ENCODE peak calls at places on chromosomes 12 and 14, in six cellular contexts. B, R, M, G, F and Q are unnamed samples. For H3K27me3, the result is how much of the 10 kb centered on the place peaks cover.

GRCh38 chr12:16348435-16349131 is 1.1 kb downstream of the MGST1 start:
- DNase-seq in B (no peak), R (no peak), M (no peak), G (no peak), F (no peak), Q (no peak)

GRCh38 chr12:92074889-92075288 is 70.8 kb downstream of the BTG1 start:
- DNase-seq in B (no peak), R (no peak), M (no peak), G (no peak), F (no peak), Q (no peak)

GRCh38 chr12:57051011-57051410 is 1.1 kb upstream of the MYO1A start:
- DNase-seq in B (no peak), R (no peak), M (no peak), G (no peak), F (no peak), Q (no peak)

GRCh38 chr12:103729499-103729898 is 111.5 kb downstream of the NT5DC3 start:
- DNase-seq in B (no peak), R (no peak), M (no peak), G (no peak), F (no peak), Q (no peak)

GRCh38 chr14:51825926-51826325 is 34.5 kb upstream of the GNG2 start:
- DNase-seq in B (no peak), R (no peak), M (no peak), G (no peak), F (no peak), Q (no peak)

GRCh38 chr12:10189653-10190052 is 10.8 kb downstream of the TMEM52B start:
- DNase-seq in B (no peak), R (no peak), M (peak), G (no peak), F (no peak), Q (no peak)

GRCh38 chr12:110355080-110355479 is 48.4 kb downstream of the ANAPC7 start:
- DNase-seq in B (peak), R (peak), M (no peak), G (no peak), F (no peak), Q (no peak)

GRCh38 chr14:55884819-55885218 is 233.4 kb upstream of the PELI2 start:
- DNase-seq in B (no peak), R (no peak), M (no peak), G (no peak), F (no peak), Q (no peak)

DNA sequence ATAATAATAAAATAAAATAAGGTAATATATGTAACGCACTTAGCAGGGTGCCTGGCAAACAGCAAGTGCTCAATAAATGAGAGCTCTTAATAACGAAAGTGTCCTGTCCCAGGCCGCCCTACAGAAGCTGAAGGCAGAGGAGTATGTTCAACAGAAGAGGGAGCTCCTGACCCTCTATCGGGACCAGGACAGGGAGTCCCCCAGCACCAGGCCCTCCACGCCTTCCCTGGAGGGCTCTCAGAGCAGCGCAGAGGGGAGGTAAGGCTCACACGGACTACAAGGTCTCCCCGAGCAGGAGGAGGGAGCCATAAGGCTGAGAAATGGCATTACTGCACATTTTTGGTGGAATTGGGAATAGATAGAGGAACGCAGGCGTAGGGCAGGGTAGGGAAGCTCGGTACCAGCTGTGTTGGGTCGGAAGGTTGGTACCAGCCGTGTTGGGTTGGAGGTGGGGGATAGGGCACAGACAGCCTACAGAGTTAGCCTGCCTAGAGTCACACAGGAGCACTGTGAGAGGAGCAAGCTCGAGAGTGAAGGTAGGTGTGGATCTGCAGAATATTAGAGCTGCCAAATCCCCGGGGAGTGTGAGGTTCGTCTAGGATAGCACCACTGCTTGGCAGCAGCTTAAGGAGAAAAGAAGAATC is 15.4 kb downstream of the TNFRSF1A start:
- DNase-seq in B (peak), R (peak), M (peak), G (no peak), F (no peak), Q (peak)
- TF ChIP-seq POLR2A in B (peak), R (peak), M (no peak), G (no peak), F (no peak), Q (no peak)

DNA sequence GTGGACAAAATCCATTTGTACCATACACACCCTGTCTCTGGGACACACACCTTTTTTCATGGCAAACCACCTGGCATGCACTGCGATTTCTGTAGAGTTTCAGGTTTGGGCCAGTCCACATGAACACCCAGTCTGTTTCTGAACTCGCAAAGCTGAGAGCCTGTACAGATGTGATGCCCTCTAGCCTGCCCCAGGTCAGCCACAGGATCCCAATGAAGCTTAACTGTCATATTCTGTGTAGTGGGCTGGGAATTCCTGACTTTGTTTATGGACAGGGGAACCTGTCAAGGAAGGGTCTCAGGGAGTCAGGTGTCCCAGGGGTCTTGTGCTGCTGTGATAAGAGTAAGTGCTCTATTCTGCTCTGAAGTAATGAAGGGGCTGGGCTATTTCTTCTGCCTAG is 39.8 kb downstream of the CPM start:
- DNase-seq in B (no peak), R (no peak), M (no peak), G (no peak), F (no peak), Q (no peak)
- H3K27me3 ChIP-seq in B (under half), R (under half), M (under half), G (under half), F (under half), Q (under half)

GRCh38 chr12:76764856-76765255 is 941 bp downstream of the ZDHHC17 start:
- DNase-seq in B (peak), R (peak), M (no peak), G (no peak), F (no peak), Q (no peak)

GRCh38 chr12:76762556-76762955 is 1.4 kb upstream of the ZDHHC17 start:
- DNase-seq in B (no peak), R (no peak), M (no peak), G (no peak), F (no peak), Q (no peak)

GRCh38 chr12:76765598-76765997 is 1.7 kb downstream of the ZDHHC17 start:
- DNase-seq in B (no peak), R (no peak), M (no peak), G (no peak), F (no peak), Q (no peak)

GRCh38 chr12:76766161-76766560 is 2.2 kb downstream of the ZDHHC17 start:
- DNase-seq in B (no peak), R (no peak), M (no peak), G (no peak), F (no peak), Q (no peak)

DNA sequence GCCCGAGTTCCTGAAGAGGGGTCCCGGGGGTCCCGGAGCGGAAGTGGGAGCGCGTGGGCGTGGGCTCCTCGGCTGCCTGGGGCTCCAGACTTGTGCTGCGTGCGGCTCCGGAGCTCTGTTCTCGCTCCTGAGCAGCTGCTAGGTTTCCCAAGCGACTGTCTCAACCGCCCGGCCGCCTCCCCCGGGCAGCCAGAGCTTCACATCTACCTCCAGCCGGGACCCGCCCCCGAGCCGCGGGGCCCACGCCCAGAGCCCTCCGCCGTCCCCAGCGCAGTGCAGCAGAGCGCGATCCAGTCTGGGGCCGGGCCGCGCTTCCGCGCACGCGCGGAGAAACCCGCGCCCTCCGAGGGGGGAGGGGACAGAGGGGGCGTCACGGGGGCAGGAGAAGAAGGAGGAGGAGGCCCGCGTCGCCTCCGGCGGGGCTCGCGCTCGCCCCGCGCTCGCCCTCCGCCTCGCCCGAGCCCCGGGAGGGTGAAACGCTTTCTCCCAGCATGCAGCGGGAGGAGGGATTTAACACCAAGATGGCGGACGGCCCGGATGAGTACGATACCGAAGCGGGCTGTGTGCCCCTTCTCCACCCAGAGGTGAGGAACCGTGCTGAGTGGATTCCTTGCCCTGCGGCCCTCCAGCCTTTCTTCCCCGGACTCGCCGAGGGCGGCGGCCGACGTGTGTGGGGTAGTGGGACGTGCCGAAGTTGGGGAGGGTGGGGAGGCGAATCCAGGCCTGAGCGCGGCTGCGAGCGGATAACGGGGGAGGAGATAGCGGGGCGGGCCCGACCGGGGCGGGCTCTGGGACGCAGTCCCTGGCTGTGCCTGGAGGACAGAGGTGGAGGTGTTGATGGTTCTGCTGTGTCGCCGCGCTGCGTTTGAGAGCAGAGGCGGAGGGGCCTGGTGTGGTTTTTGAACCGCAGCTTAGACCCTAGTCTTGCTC is at the start of gene ZDHHC17:
- DNase-seq in B (peak), R (peak), M (peak), G (peak), F (peak), Q (peak)
- TF ChIP-seq POLR2A in B (peak), R (peak), M (peak), G (peak), F (peak), Q (peak)

GRCh38 chr14:101459392-101459900 is 101.8 kb upstream of the DIO3 start:
- DNase-seq in B (no peak), R (no peak), M (no peak), G (no peak), F (no peak), Q (peak)

GRCh38 chr14:101458536-101459391 is 102.5 kb upstream of the DIO3 start:
- DNase-seq in B (no peak), R (no peak), M (peak), G (no peak), F (no peak), Q (peak)

GRCh38 chr14:101456246-101457159 is 104.8 kb upstream of the DIO3 start:
- DNase-seq in B (no peak), R (no peak), M (no peak), G (no peak), F (no peak), Q (peak)

GRCh38 chr14:101457177-101457935 is 103.9 kb upstream of the DIO3 start:
- DNase-seq in B (no peak), R (no peak), M (no peak), G (no peak), F (no peak), Q (no peak)

GRCh38 chr14:101457936-101458535 is 103.3 kb upstream of the DIO3 start:
- DNase-seq in B (no peak), R (no peak), M (no peak), G (no peak), F (no peak), Q (peak)
- H3K27me3 ChIP-seq in B (under half), R (half or more), M (under half), G (under half), F (under half), Q (under half)

GRCh38 chr12:47775100-47775911 is 2.3 kb downstream of the SLC48A1 start:
- DNase-seq in B (no peak), R (peak), M (peak), G (no peak), F (no peak), Q (no peak)
- TF ChIP-seq POLR2A in B (no peak), R (no peak), M (no peak), G (no peak), F (no peak), Q (no peak)

DNA sequence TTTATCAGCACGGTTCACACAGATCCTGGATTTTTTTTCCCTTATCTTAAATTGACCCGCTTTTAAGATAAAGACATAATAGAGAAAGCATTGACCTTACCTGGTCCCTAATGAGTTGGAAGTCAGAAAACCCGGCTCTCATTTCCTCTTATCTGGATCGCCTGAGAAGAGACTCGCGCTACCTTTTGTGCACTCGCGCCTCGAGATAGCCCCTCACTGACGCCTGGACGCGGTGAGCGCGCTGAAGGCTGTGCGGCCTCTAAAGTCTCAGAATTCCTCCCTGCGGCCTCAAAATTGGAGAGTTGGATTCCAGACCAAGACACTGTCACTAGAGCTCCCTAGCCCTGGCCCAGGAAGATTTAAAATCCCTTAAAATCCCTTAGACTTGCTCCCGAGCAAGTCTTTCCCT is 7.0 kb downstream of the NKX2-1 start:
- DNase-seq in B (no peak), R (no peak), M (no peak), G (no peak), F (no peak), Q (no peak)
- H3K27me3 ChIP-seq in B (half or more), R (half or more), M (under half), G (half or more), F (under half), Q (under half)

GRCh38 chr12:120110550-120111501 is 5.7 kb downstream of the RAB35 start:
- DNase-seq in B (no peak), R (peak), M (no peak), G (peak), F (peak), Q (peak)
- TF ChIP-seq POLR2A in B (no peak), R (no peak), M (no peak), G (no peak), F (no peak), Q (no peak)

GRCh38 chr12:257521-258321 is 4.9 kb downstream of the SLC6A13 start:
- DNase-seq in B (peak), R (no peak), M (no peak), G (no peak), F (no peak), Q (no peak)
- H3K27me3 ChIP-seq in B (under half), R (under half), M (under half), G (under half), F (under half), Q (under half)